ENCODE peak calls at places on chromosomes 16 and 17, in nine cellular contexts. One of them, this sample, is unnamed.
A peak's percentile ranks its signal among the peaks of the same experiment; 100 is the strongest.

GRCh38 chr17:42285346-42286050 is 2.8 kb upstream of the STAT5A start:
- DNase-seq in fibroblast of mammary gland: no peak
- DNase-seq in prostate gland: no peak
- DNase-seq in GM12865: no peak
- DNase-seq in adrenal gland: peak; percentile 14
- DNase-seq in cardiac fibroblast: no peak
- DNase-seq in HepG2: no peak
- DNase-seq in heart right ventricle: no peak
- DNase-seq in GM23338: no peak
- DNase-seq in this sample: no peak

GRCh38 chr17:47727704-47728036 is 5.4 kb upstream of the TBX21 start:
- DNase-seq in fibroblast of mammary gland: no peak
- DNase-seq in GM23338: no peak
- DNase-seq in adrenal gland: no peak
- DNase-seq in cardiac fibroblast: no peak
- DNase-seq in heart right ventricle: no peak
- DNase-seq in GM12865: no peak
- DNase-seq in prostate gland: no peak
- DNase-seq in HepG2: no peak
- DNase-seq in this sample: no peak

GRCh38 chr17:78142113-78142861 is 3.9 kb upstream of the C17orf99 start:
- DNase-seq in fibroblast of mammary gland: peak; percentile 78
- DNase-seq in GM23338: no peak
- DNase-seq in HepG2: peak; percentile 65
- DNase-seq in GM12865: no peak
- DNase-seq in prostate gland: peak; percentile 83
- DNase-seq in cardiac fibroblast: no peak
- DNase-seq in adrenal gland: peak; percentile 56
- DNase-seq in heart right ventricle: no peak
- DNase-seq in this sample: peak; percentile 48

GRCh38 chr17:42428141-42428944 is 5.3 kb upstream of the CAVIN1 start:
- DNase-seq in adrenal gland: peak; percentile 72
- DNase-seq in heart right ventricle: no peak
- DNase-seq in GM12865: peak; percentile 71
- DNase-seq in GM23338: peak; percentile 94
- DNase-seq in HepG2: peak; percentile 91
- DNase-seq in cardiac fibroblast: peak; percentile 96
- DNase-seq in prostate gland: peak; percentile 70
- DNase-seq in fibroblast of mammary gland: peak; percentile 99
- DNase-seq in this sample: peak; percentile 82

GRCh38 chr16:79253100-79253631 is 347.4 kb downstream of the MAF start:
- DNase-seq in fibroblast of mammary gland: no peak
- DNase-seq in prostate gland: no peak
- DNase-seq in GM12865: no peak
- DNase-seq in adrenal gland: peak; percentile 20
- DNase-seq in GM23338: no peak
- DNase-seq in heart right ventricle: no peak
- DNase-seq in HepG2: peak; percentile 71
- DNase-seq in cardiac fibroblast: no peak
- DNase-seq in this sample: no peak

GRCh38 chr16:11688520-11688886 is 20.2 kb downstream of the SNN start:
- DNase-seq in heart right ventricle: no peak
- DNase-seq in GM23338: no peak
- DNase-seq in fibroblast of mammary gland: no peak
- DNase-seq in cardiac fibroblast: no peak
- DNase-seq in adrenal gland: no peak
- DNase-seq in HepG2: no peak
- DNase-seq in GM12865: no peak
- DNase-seq in prostate gland: no peak
- DNase-seq in this sample: no peak

GRCh38 chr16:26606381-26607150 is 460.2 kb upstream of the C16orf82 start:
- DNase-seq in cardiac fibroblast: no peak
- DNase-seq in GM12865: no peak
- DNase-seq in adrenal gland: no peak
- DNase-seq in fibroblast of mammary gland: no peak
- DNase-seq in prostate gland: no peak
- DNase-seq in GM23338: no peak
- DNase-seq in heart right ventricle: no peak
- DNase-seq in HepG2: no peak
- DNase-seq in this sample: no peak

GRCh38 chr17:16456770-16457316 is 35.1 kb downstream of the LRRC75A start:
- DNase-seq in HepG2: no peak
- DNase-seq in adrenal gland: no peak
- DNase-seq in fibroblast of mammary gland: no peak
- DNase-seq in prostate gland: no peak
- DNase-seq in GM12865: no peak
- DNase-seq in cardiac fibroblast: no peak
- DNase-seq in heart right ventricle: no peak
- DNase-seq in GM23338: no peak
- DNase-seq in this sample: no peak

GRCh38 chr17:11932337-11932898 is 64.9 kb downstream of the ZNF18 start:
- DNase-seq in fibroblast of mammary gland: no peak
- DNase-seq in cardiac fibroblast: no peak
- DNase-seq in heart right ventricle: no peak
- DNase-seq in GM12865: no peak
- DNase-seq in GM23338: no peak
- DNase-seq in adrenal gland: no peak
- DNase-seq in prostate gland: no peak
- DNase-seq in HepG2: no peak
- DNase-seq in this sample: no peak

GRCh38 chr16:10387378-10387681 is 1.5 kb downstream of the ATF7IP2 start:
- DNase-seq in HepG2: no peak
- DNase-seq in cardiac fibroblast: no peak
- DNase-seq in fibroblast of mammary gland: no peak
- DNase-seq in adrenal gland: no peak
- DNase-seq in prostate gland: no peak
- DNase-seq in heart right ventricle: no peak
- DNase-seq in GM23338: no peak
- DNase-seq in GM12865: no peak
- DNase-seq in this sample: no peak

GRCh38 chr17:77593081-77593480 is 365.4 kb upstream of the TNRC6C start:
- DNase-seq in prostate gland: no peak
- DNase-seq in HepG2: no peak
- DNase-seq in adrenal gland: no peak
- DNase-seq in GM23338: no peak
- DNase-seq in cardiac fibroblast: no peak
- DNase-seq in GM12865: no peak
- DNase-seq in heart right ventricle: no peak
- DNase-seq in fibroblast of mammary gland: no peak
- DNase-seq in this sample: no peak

GRCh38 chr16:2063861-2064260 is 16.1 kb downstream of the TSC2 start:
- DNase-seq in fibroblast of mammary gland: no peak
- DNase-seq in cardiac fibroblast: no peak
- DNase-seq in heart right ventricle: no peak
- DNase-seq in prostate gland: no peak
- DNase-seq in adrenal gland: no peak
- DNase-seq in GM12865: no peak
- DNase-seq in GM23338: no peak
- DNase-seq in HepG2: no peak
- DNase-seq in this sample: no peak

GRCh38 chr17:43126911-43127290 is 1.7 kb upstream of the BRCA1 start:
- DNase-seq in adrenal gland: no peak
- DNase-seq in GM23338: no peak
- DNase-seq in fibroblast of mammary gland: no peak
- DNase-seq in heart right ventricle: no peak
- DNase-seq in cardiac fibroblast: no peak
- DNase-seq in HepG2: no peak
- DNase-seq in GM12865: no peak
- DNase-seq in prostate gland: no peak
- DNase-seq in this sample: no peak

GRCh38 chr17:68906638-68907037 is 48.6 kb downstream of the ABCA8 start:
- DNase-seq in cardiac fibroblast: peak; percentile 52
- DNase-seq in adrenal gland: no peak
- DNase-seq in GM12865: peak; percentile 15
- DNase-seq in fibroblast of mammary gland: peak; percentile 46
- DNase-seq in GM23338: peak; percentile 42
- DNase-seq in HepG2: peak; percentile 39
- DNase-seq in heart right ventricle: no peak
- DNase-seq in prostate gland: no peak
- DNase-seq in this sample: no peak

GRCh38 chr17:28484296-28484695 is 10.9 kb downstream of the SLC13A2 start:
- DNase-seq in prostate gland: no peak
- DNase-seq in heart right ventricle: no peak
- DNase-seq in fibroblast of mammary gland: no peak
- DNase-seq in GM12865: peak; percentile 93
- DNase-seq in cardiac fibroblast: no peak
- DNase-seq in GM23338: no peak
- DNase-seq in HepG2: no peak
- DNase-seq in adrenal gland: no peak
- DNase-seq in this sample: no peak

GRCh38 chr16:80324371-80324770 is 216.4 kb upstream of the DYNLRB2 start:
- DNase-seq in fibroblast of mammary gland: no peak
- DNase-seq in HepG2: no peak
- DNase-seq in GM23338: peak; percentile 26
- DNase-seq in adrenal gland: no peak
- DNase-seq in heart right ventricle: no peak
- DNase-seq in cardiac fibroblast: no peak
- DNase-seq in prostate gland: no peak
- DNase-seq in GM12865: no peak
- DNase-seq in this sample: no peak

GRCh38 chr16:12796498-12796897 is 7.2 kb downstream of the CPPED1 start:
- DNase-seq in fibroblast of mammary gland: no peak
- DNase-seq in GM12865: no peak
- DNase-seq in heart right ventricle: no peak
- DNase-seq in cardiac fibroblast: no peak
- DNase-seq in adrenal gland: no peak
- DNase-seq in HepG2: no peak
- DNase-seq in GM23338: no peak
- DNase-seq in prostate gland: no peak
- DNase-seq in this sample: no peak

GRCh38 chr17:30809867-30810266 is 14.6 kb downstream of the CRLF3 start:
- DNase-seq in adrenal gland: no peak
- DNase-seq in GM23338: no peak
- DNase-seq in fibroblast of mammary gland: no peak
- DNase-seq in HepG2: no peak
- DNase-seq in prostate gland: no peak
- DNase-seq in GM12865: no peak
- DNase-seq in heart right ventricle: no peak
- DNase-seq in cardiac fibroblast: no peak
- DNase-seq in this sample: no peak

DNA sequence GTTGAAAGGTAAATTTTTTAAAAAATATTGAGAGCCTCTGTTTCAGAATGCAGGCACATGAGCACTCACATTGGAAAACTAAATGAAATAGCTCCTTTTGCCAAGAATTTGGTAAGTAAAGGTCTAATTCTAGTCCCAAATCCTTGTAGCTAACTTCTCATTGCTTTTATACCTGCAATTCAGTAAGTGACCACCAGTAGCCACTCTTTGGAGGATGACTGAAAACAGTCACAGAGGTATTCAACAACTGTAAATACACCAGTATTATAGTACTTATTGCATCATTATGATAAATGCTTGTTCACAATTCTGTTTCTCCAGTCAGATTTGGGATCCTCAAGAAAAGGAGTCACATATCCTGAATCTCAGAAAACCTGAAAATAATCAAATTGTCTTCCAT is 562.4 kb upstream of the CDH11 start:
- DNase-seq in fibroblast of mammary gland: no peak
- DNase-seq in adrenal gland: no peak
- DNase-seq in cardiac fibroblast: no peak
- DNase-seq in HepG2: no peak
- DNase-seq in heart right ventricle: no peak
- DNase-seq in GM23338: peak; percentile 17
- DNase-seq in prostate gland: no peak
- DNase-seq in GM12865: no peak
- DNase-seq in this sample: no peak
- TF ChIP-seq CTCF in fibroblast of mammary gland: peak; percentile 30
- TF ChIP-seq CTCF in adrenal gland: no peak
- TF ChIP-seq CTCF in cardiac fibroblast: peak; percentile 12
- TF ChIP-seq CTCF in HepG2: no peak
- TF ChIP-seq CTCF in heart right ventricle: no peak
- TF ChIP-seq CTCF in GM23338: peak; percentile 62
- TF ChIP-seq CTCF in prostate gland: no peak
- TF ChIP-seq CTCF in GM12865: peak; percentile 13
- TF ChIP-seq CTCF in this sample: peak; percentile 24

GRCh38 chr16:83954577-83955016 is 1.6 kb downstream of the OSGIN1 start:
- DNase-seq in heart right ventricle: no peak
- DNase-seq in adrenal gland: peak; percentile 83
- DNase-seq in GM12865: no peak
- DNase-seq in fibroblast of mammary gland: peak; percentile 28
- DNase-seq in prostate gland: no peak
- DNase-seq in HepG2: peak; percentile 85
- DNase-seq in cardiac fibroblast: peak; percentile 39
- DNase-seq in GM23338: peak; percentile 48
- DNase-seq in this sample: no peak

GRCh38 chr16:83952940-83953795 is at the start of gene OSGIN1:
- DNase-seq in cardiac fibroblast: peak; percentile 97
- DNase-seq in GM23338: peak; percentile 54
- DNase-seq in prostate gland: peak; percentile 96
- DNase-seq in fibroblast of mammary gland: peak; percentile 92
- DNase-seq in HepG2: peak; percentile 95
- DNase-seq in adrenal gland: peak; percentile 99
- DNase-seq in heart right ventricle: peak; percentile 90
- DNase-seq in GM12865: peak; percentile 72
- DNase-seq in this sample: peak; percentile 44

GRCh38 chr16:83951544-83951943 is 1.5 kb upstream of the OSGIN1 start:
- DNase-seq in fibroblast of mammary gland: no peak
- DNase-seq in GM12865: no peak
- DNase-seq in GM23338: no peak
- DNase-seq in HepG2: no peak
- DNase-seq in adrenal gland: peak; percentile 47
- DNase-seq in prostate gland: no peak
- DNase-seq in cardiac fibroblast: no peak
- DNase-seq in heart right ventricle: no peak
- DNase-seq in this sample: no peak

GRCh38 chr16:83953796-83954576 is 946 bp downstream of the OSGIN1 start:
- DNase-seq in HepG2: peak; percentile 73
- DNase-seq in GM23338: peak; percentile 66
- DNase-seq in GM12865: peak; percentile 32
- DNase-seq in fibroblast of mammary gland: peak; percentile 30
- DNase-seq in cardiac fibroblast: peak; percentile 29
- DNase-seq in prostate gland: peak; percentile 49
- DNase-seq in heart right ventricle: no peak
- DNase-seq in adrenal gland: no peak
- DNase-seq in this sample: peak; percentile 16

GRCh38 chr16:83952587-83952939 is 477 bp upstream of the OSGIN1 start:
- DNase-seq in fibroblast of mammary gland: peak; percentile 65
- DNase-seq in GM23338: no peak
- DNase-seq in heart right ventricle: no peak
- DNase-seq in adrenal gland: peak; percentile 75
- DNase-seq in prostate gland: peak; percentile 21
- DNase-seq in GM12865: no peak
- DNase-seq in cardiac fibroblast: no peak
- DNase-seq in HepG2: no peak
- DNase-seq in this sample: peak; percentile 23
- H3K4me3 ChIP-seq in fibroblast of mammary gland: peak overlapping the region; percentile 73
- H3K4me3 ChIP-seq in GM23338: no peak overlapping the region
- H3K4me3 ChIP-seq in heart right ventricle: peak overlapping the region; percentile 47
- H3K4me3 ChIP-seq in adrenal gland: no peak overlapping the region
- H3K4me3 ChIP-seq in prostate gland: peak overlapping the region; percentile 52
- H3K4me3 ChIP-seq in GM12865: no peak overlapping the region
- H3K4me3 ChIP-seq in cardiac fibroblast: peak overlapping the region; percentile 68
- H3K4me3 ChIP-seq in HepG2: peak overlapping the region; percentile 80
- H3K4me3 ChIP-seq in this sample: peak overlapping the region; percentile 91

GRCh38 chr17:20009302-20010098 is at the start of gene SPECC1:
- DNase-seq in HepG2: peak; percentile 62
- DNase-seq in GM12865: peak; percentile 81
- DNase-seq in fibroblast of mammary gland: peak; percentile 45
- DNase-seq in GM23338: peak; percentile 55
- DNase-seq in cardiac fibroblast: peak; percentile 66
- DNase-seq in prostate gland: peak; percentile 63
- DNase-seq in heart right ventricle: peak; percentile 87
- DNase-seq in adrenal gland: no peak
- DNase-seq in this sample: no peak
- TF ChIP-seq CTCF in HepG2: peak; percentile 79
- TF ChIP-seq CTCF in GM12865: peak; percentile 96
- TF ChIP-seq CTCF in fibroblast of mammary gland: peak; percentile 44
- TF ChIP-seq CTCF in GM23338: peak; percentile 65
- TF ChIP-seq CTCF in cardiac fibroblast: peak; percentile 49
- TF ChIP-seq CTCF in prostate gland: peak; percentile 91
- TF ChIP-seq CTCF in heart right ventricle: peak; percentile 99
- TF ChIP-seq CTCF in adrenal gland: peak; percentile 97
- TF ChIP-seq CTCF in this sample: no peak

GRCh38 chr17:39399792-39400191 is 1.6 kb downstream of the FBXL20 start:
- DNase-seq in prostate gland: no peak
- DNase-seq in GM23338: no peak
- DNase-seq in adrenal gland: no peak
- DNase-seq in fibroblast of mammary gland: no peak
- DNase-seq in heart right ventricle: no peak
- DNase-seq in cardiac fibroblast: no peak
- DNase-seq in GM12865: no peak
- DNase-seq in HepG2: no peak
- DNase-seq in this sample: no peak
- H3K4me3 ChIP-seq in prostate gland: peak overlapping the region; percentile 73
- H3K4me3 ChIP-seq in GM23338: no peak overlapping the region
- H3K4me3 ChIP-seq in adrenal gland: no peak overlapping the region
- H3K4me3 ChIP-seq in fibroblast of mammary gland: peak overlapping the region; percentile 82
- H3K4me3 ChIP-seq in heart right ventricle: peak overlapping the region; percentile 53
- H3K4me3 ChIP-seq in cardiac fibroblast: no peak overlapping the region
- H3K4me3 ChIP-seq in GM12865: no peak overlapping the region
- H3K4me3 ChIP-seq in HepG2: no peak overlapping the region
- H3K4me3 ChIP-seq in this sample: peak overlapping the region; percentile 95